ENCODE peak calls at places on chromosomes 5 and 9, in ten cellular contexts. F is NCI-H1417; E is GM10248; V is coronary artery; G is KBM-7; A is cardiac muscle cell; Y is EL; B is ELR; T is activated naive CD8-positive, alpha-beta T cell treated with anti-CD3 and anti-CD28 coated beads, Interleukin-2, amount 50 U/mL, for 16 hours; Q is GM20000. L is an unnamed sample.

GRCh38 chr9:89885156-89885555 is 280.3 kb downstream of the GADD45G start:
- DNase-seq in A (no peak), Y (no peak), Q (no peak), B (no peak), F (no peak), E (no peak), T (no peak), G (no peak), V (peak), L (no peak)

GRCh38 chr5:1509346-1510085 is 14.2 kb downstream of the LPCAT1 start:
- DNase-seq in F (no peak), T (no peak), V (peak), G (no peak), Q (no peak), E (no peak), Y (no peak), A (no peak), B (no peak), L (no peak)

GRCh38 chr9:95023217-95024003 is 294.1 kb downstream of the FANCC start:
- DNase-seq in B (peak), F (no peak), V (no peak), A (peak), Q (no peak), G (no peak), Y (peak), E (no peak), T (no peak), L (no peak)

GRCh38 chr5:137279631-137280236 is 219.4 kb downstream of the SPOCK1 start:
- DNase-seq in B (no peak), F (peak), G (no peak), Q (no peak), E (no peak), T (no peak), V (no peak), A (no peak), Y (no peak), L (peak)

GRCh38 chr9:2036844-2037243 is 21.7 kb downstream of the SMARCA2 start:
- DNase-seq in E (no peak), B (no peak), V (no peak), G (no peak), F (no peak), A (no peak), Y (no peak), T (no peak), Q (no peak), L (no peak)

GRCh38 chr5:6746244-6746643 is 33.0 kb downstream of the TENT4A start:
- DNase-seq in Y (no peak), B (no peak), A (no peak), G (no peak), V (no peak), E (no peak), T (no peak), Q (no peak), F (no peak), L (no peak)

GRCh38 chr9:108620767-108621166 is 235.0 kb downstream of the ACTL7B start:
- DNase-seq in V (no peak), G (no peak), E (no peak), Q (no peak), F (no peak), Y (peak), A (peak), T (no peak), B (no peak), L (no peak)

GRCh38 chr5:116778015-116778414 is 203.4 kb upstream of the SEMA6A start:
- DNase-seq in A (no peak), Q (no peak), V (no peak), Y (no peak), B (no peak), G (no peak), T (no peak), F (no peak), E (no peak), L (peak)

GRCh38 chr9:88025411-88026132 is 51.2 kb upstream of the CDK20 start:
- DNase-seq in G (no peak), E (no peak), V (no peak), B (no peak), Q (no peak), F (no peak), A (no peak), T (no peak), Y (no peak), L (no peak)

GRCh38 chr5:158992104-158992740 is 107.5 kb downstream of the EBF1 start:
- DNase-seq in B (no peak), T (no peak), V (no peak), A (peak), Y (peak), F (no peak), Q (no peak), E (no peak), G (no peak), L (no peak)

GRCh38 chr5:9507974-9508373 is 37.9 kb downstream of the SEMA5A start:
- DNase-seq in T (no peak), V (no peak), B (peak), G (no peak), F (no peak), Q (no peak), A (peak), E (no peak), Y (peak), L (no peak)

GRCh38 chr5:151743535-151743934 is 14.9 kb downstream of the ATOX1 start:
- DNase-seq in T (no peak), F (no peak), Q (no peak), G (no peak), V (no peak), B (peak), E (no peak), A (no peak), Y (peak), L (no peak)

GRCh38 chr9:72038890-72039410 is 21.5 kb downstream of the C9orf57 start:
- DNase-seq in F (peak), A (peak), V (peak), E (peak), G (peak), Q (peak), T (peak), Y (peak), B (peak), L (peak)

GRCh38 chr9:14278291-14278721 is 35.6 kb downstream of the NFIB start:
- DNase-seq in V (no peak), Y (peak), Q (no peak), B (peak), G (no peak), T (no peak), E (no peak), A (peak), F (no peak), L (no peak)

GRCh38 chr9:22215492-22215891 is 206.4 kb upstream of the CDKN2B start:
- DNase-seq in E (no peak), G (no peak), Y (no peak), B (no peak), Q (no peak), T (no peak), F (no peak), A (no peak), V (no peak), L (no peak)

GRCh38 chr9:93427655-93428379 is 23.7 kb upstream of the FAM120A start:
- DNase-seq in Q (no peak), V (no peak), E (no peak), A (no peak), G (no peak), T (no peak), B (no peak), F (no peak), Y (no peak), L (no peak)

GRCh38 chr5:97534166-97534565 is 351.1 kb upstream of the RIOK2 start:
- DNase-seq in T (no peak), G (peak), Y (peak), F (peak), V (no peak), E (peak), B (peak), A (peak), Q (peak), L (no peak)

GRCh38 chr5:58133631-58134296 is 326.1 kb downstream of the PLK2 start:
- DNase-seq in G (no peak), E (no peak), Q (no peak), A (peak), F (no peak), B (peak), Y (peak), V (no peak), T (no peak), L (no peak)

GRCh38 chr5:167730121-167730520 is 561.3 kb upstream of the WWC1 start:
- DNase-seq in T (no peak), A (peak), F (no peak), Q (no peak), E (no peak), Y (peak), B (peak), G (no peak), V (no peak), L (no peak)

GRCh38 chr9:80146466-80146865 is 574.7 kb downstream of the TLE4 start:
- DNase-seq in Q (no peak), A (no peak), Y (peak), V (no peak), F (no peak), B (peak), T (no peak), E (no peak), G (no peak), L (no peak)

GRCh38 chr9:80885894-80886293 is 803.5 kb downstream of the TLE1 start:
- DNase-seq in A (peak), Y (peak), Q (no peak), G (no peak), B (peak), E (no peak), F (no peak), T (no peak), V (no peak), L (no peak)

GRCh38 chr5:89255845-89256463 is 373.0 kb upstream of the MEF2C start:
- DNase-seq in E (no peak), T (no peak), V (no peak), F (no peak), Q (no peak), B (peak), G (peak), Y (peak), A (peak), L (no peak)

GRCh38 chr9:75448281-75448680 is 360.0 kb downstream of the OSTF1 start:
- DNase-seq in G (no peak), B (no peak), E (no peak), V (no peak), Y (no peak), Q (no peak), T (no peak), A (no peak), F (no peak), L (no peak)

GRCh38 chr9:131426545-131426944 is 32.7 kb downstream of the PRRC2B start:
- DNase-seq in B (no peak), F (no peak), Y (no peak), E (no peak), G (no peak), T (no peak), Q (no peak), A (no peak), V (no peak), L (no peak)

GRCh38 chr5:1206521-1207412 is 5.4 kb downstream of the SLC6A19 start:
- DNase-seq in V (no peak), T (no peak), Y (no peak), F (no peak), G (no peak), E (no peak), B (no peak), A (no peak), Q (no peak), L (no peak)

L was measured in NCI-H2227 treated with DMSO at 0.1 percent for 48 hours.